ENCODE peak calls at places on chromosomes 3 and 15, in six cellular contexts. S is ovary; O is upper lobe of left lung; G is lower lobe of right lung; K is GM23338; M is CD8-positive, alpha-beta T cell. Z is an unnamed sample. For H3K4me1, the result is how much of the 10 kb centered on the place peaks cover.

GRCh38 chr3:18898911-18899310 is 249.4 kb upstream of the KCNH8 start:
- DNase-seq in S (no peak), O (no peak), G (no peak), K (no peak), M (no peak), Z (no peak)

GRCh38 chr15:28269097-28269496 is 52.9 kb downstream of the HERC2 start:
- DNase-seq in S (no peak), O (no peak), G (no peak), K (no peak), M (no peak), Z (peak)

GRCh38 chr3:196227629-196228493 is 11.5 kb downstream of the SLC51A start:
- DNase-seq in S (peak), O (no peak), G (no peak), K (peak), M (no peak), Z (no peak)

GRCh38 chr3:158775801-158776399 is 26.0 kb upstream of the MFSD1 start:
- DNase-seq in S (no peak), O (no peak), G (no peak), K (no peak), M (no peak), Z (no peak)

GRCh38 chr15:100559330-100559729 is 30.6 kb upstream of the CERS3 start:
- DNase-seq in S (no peak), O (no peak), G (no peak), K (no peak), M (no peak), Z (no peak)

GRCh38 chr3:9352917-9353823 is 9.7 kb upstream of the THUMPD3 start:
- DNase-seq in S (peak), O (peak), G (peak), K (peak), M (peak), Z (peak)

GRCh38 chr3:187188931-187189330 is 8.4 kb upstream of the RTP1 start:
- DNase-seq in S (no peak), O (no peak), G (no peak), K (no peak), M (no peak), Z (no peak)

GRCh38 chr3:132288357-132288756 is 28.9 kb upstream of the ACP3 start:
- DNase-seq in S (no peak), O (no peak), G (no peak), K (no peak), M (no peak), Z (no peak)

GRCh38 chr3:109643590-109643989 is 306.2 kb upstream of the DPPA4 start:
- DNase-seq in S (no peak), O (no peak), G (no peak), K (no peak), M (no peak), Z (no peak)

GRCh38 chr3:113574213-113574612 is 41.9 kb downstream of the SIDT1 start:
- DNase-seq in S (no peak), O (no peak), G (no peak), K (no peak), M (no peak), Z (no peak)

GRCh38 chr3:185823280-185824044 is 1.4 kb downstream of the IGF2BP2 start:
- DNase-seq in S (peak), O (peak), G (peak), K (peak), M (no peak), Z (peak)

GRCh38 chr3:58353722-58354553 is 21.2 kb downstream of the PXK start:
- DNase-seq in S (no peak), O (no peak), G (no peak), K (peak), M (peak), Z (no peak)

GRCh38 chr3:131083190-131083863 is 56.6 kb downstream of the NEK11 start:
- DNase-seq in S (peak), O (no peak), G (no peak), K (peak), M (no peak), Z (peak)

GRCh38 chr3:42014949-42015533 is 53.1 kb upstream of the ULK4 start:
- DNase-seq in S (peak), O (peak), G (peak), K (peak), M (no peak), Z (peak)

GRCh38 chr15:100393008-100393407 is 51.2 kb upstream of the ADAMTS17 start:
- DNase-seq in S (no peak), O (no peak), G (no peak), K (no peak), M (no peak), Z (no peak)

GRCh38 chr3:149000207-149000745 is 8.9 kb downstream of the GYG1 start:
- DNase-seq in S (no peak), O (no peak), G (no peak), K (no peak), M (no peak), Z (no peak)

GRCh38 chr3:121809249-121809648 is 25.6 kb downstream of the IQCB1 start:
- DNase-seq in S (no peak), O (no peak), G (no peak), K (no peak), M (no peak), Z (no peak)

GRCh38 chr3:155154255-155154654 is 74.1 kb downstream of the MME start:
- DNase-seq in S (no peak), O (no peak), G (no peak), K (no peak), M (no peak), Z (no peak)

GRCh38 chr3:32239638-32240550 is 1.4 kb downstream of the CMTM8 start:
- DNase-seq in S (no peak), O (peak), G (no peak), K (peak), M (peak), Z (no peak)

GRCh38 chr3:111072016-111072891 is 638 bp downstream of the NECTIN3 start:
- DNase-seq in S (peak), O (peak), G (peak), K (peak), M (peak), Z (peak)

GRCh38 chr3:58051196-58051595 is 43.0 kb downstream of the FLNB start:
- DNase-seq in S (peak), O (peak), G (peak), K (no peak), M (no peak), Z (no peak)

GRCh38 chr15:68817304-68818087 is 3.2 kb downstream of the ANP32A start:
- DNase-seq in S (peak), O (peak), G (peak), K (peak), M (peak), Z (peak)

DNA sequence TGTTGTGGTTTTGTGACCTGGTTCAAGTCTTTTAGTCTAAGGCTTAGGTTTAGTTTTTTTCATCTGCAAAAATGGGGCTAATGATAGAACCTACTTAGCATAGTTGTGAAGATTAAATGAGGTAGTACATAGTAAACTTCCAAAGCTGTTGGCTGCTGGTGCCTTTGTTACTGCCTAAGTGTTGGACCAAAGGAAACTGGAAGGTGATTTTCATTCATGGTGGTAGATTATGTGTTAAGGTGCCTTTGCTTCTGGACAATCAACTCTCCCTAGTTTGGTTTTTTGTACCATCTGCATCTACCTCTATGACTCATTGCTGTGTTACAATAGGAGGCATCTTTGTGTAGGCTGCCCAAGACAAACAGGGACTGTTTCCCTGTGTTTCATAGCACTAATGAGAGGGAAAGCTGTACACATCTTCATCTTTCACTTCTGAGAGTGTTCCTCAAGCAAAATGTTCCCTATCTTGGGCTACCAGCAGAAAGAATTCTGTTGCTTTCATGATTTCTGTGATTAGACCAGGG is 3.2 kb downstream of the MAP2K1 start:
- DNase-seq in S (no peak), O (no peak), G (no peak), K (no peak), M (no peak), Z (no peak)
- H3K27ac ChIP-seq in S (no peak), O (no peak), G (no peak), K (no peak), M (peak), Z (no peak)

GRCh38 chr3:125433091-125433534 is 58.0 kb upstream of the ZNF148 start:
- DNase-seq in S (no peak), O (no peak), G (no peak), K (no peak), M (no peak), Z (no peak)

GRCh38 chr3:125435231-125435630 is 60.1 kb upstream of the ZNF148 start:
- DNase-seq in S (no peak), O (no peak), G (no peak), K (no peak), M (no peak), Z (no peak)

GRCh38 chr3:125434582-125435011 is 59.5 kb upstream of the ZNF148 start:
- DNase-seq in S (no peak), O (no peak), G (no peak), K (no peak), M (no peak), Z (no peak)

GRCh38 chr3:125431912-125432587 is 56.9 kb upstream of the ZNF148 start:
- DNase-seq in S (no peak), O (no peak), G (no peak), K (no peak), M (no peak), Z (no peak)

GRCh38 chr3:125433611-125434041 is 58.5 kb upstream of the ZNF148 start:
- DNase-seq in S (no peak), O (no peak), G (no peak), K (no peak), M (no peak), Z (no peak)
- H3K4me1 ChIP-seq in S (under half), O (under half), G (under half), K (under half), M (under half), Z (under half)

GRCh38 chr3:100941451-100941850 is 51.8 kb downstream of the ABI3BP start:
- DNase-seq in S (no peak), O (no peak), G (no peak), K (no peak), M (no peak), Z (no peak)
- H3K27ac ChIP-seq in S (no peak), O (no peak), G (no peak), K (no peak), M (no peak), Z (no peak)

DNA sequence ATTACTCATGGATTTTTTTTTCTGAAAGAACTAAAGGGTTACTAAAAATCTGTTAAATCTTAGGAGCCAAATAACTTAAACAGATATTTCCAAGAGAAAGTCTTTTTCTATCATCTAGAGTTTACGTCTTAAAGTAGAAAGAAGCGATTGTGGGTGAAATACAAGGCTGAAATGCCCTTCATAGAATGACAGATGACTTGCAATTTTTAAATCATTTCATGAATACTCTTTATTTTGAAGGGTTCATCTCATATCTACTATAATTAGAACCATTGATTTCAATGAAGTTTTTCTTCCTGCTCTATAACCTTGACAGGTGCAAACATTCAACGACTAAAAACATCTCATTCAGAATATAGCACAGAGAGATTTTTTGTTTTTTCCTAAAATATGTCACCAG is 217.0 kb downstream of the GABRB3 start:
- DNase-seq in S (no peak), O (no peak), G (no peak), K (no peak), M (no peak), Z (no peak)
- H3K4me1 ChIP-seq in S (under half), O (under half), G (under half), K (under half), M (under half), Z (under half)

GRCh38 chr3:102037791-102038190 is 188.5 kb downstream of the NFKBIZ start:
- DNase-seq in S (no peak), O (no peak), G (no peak), K (no peak), M (no peak), Z (no peak)
- H3K27ac ChIP-seq in S (no peak), O (no peak), G (no peak), K (no peak), M (no peak), Z (no peak)

DNA sequence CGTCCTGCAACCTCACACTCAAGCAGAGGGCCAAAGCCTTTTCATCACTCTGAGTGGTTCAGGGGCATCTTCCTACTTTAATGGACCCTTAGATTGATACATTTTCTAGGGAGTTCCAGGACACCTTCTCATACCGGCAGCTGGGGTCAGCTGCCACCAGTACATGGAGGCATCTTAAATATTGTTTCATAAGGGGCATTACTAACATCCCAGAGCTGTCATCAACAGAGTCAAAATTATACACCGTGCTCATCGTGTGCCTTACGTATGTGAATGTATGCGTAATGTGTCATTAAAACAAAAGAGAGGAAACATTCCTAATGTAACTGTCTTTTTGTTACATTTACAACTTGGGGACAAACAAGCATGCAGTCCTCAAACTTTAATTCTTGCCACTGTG is 57.9 kb downstream of the ARNT2 start:
- DNase-seq in S (no peak), O (no peak), G (no peak), K (no peak), M (no peak), Z (no peak)
- H3K4me1 ChIP-seq in S (under half), O (under half), G (under half), K (under half), M (under half), Z (under half)

GRCh38 chr3:35448681-35449080 is 190.6 kb upstream of the ARPP21 start:
- DNase-seq in S (no peak), O (no peak), G (no peak), K (no peak), M (no peak), Z (no peak)

GRCh38 chr3:35446896-35447295 is 192.4 kb upstream of the ARPP21 start:
- DNase-seq in S (no peak), O (no peak), G (no peak), K (no peak), M (no peak), Z (no peak)

DNA sequence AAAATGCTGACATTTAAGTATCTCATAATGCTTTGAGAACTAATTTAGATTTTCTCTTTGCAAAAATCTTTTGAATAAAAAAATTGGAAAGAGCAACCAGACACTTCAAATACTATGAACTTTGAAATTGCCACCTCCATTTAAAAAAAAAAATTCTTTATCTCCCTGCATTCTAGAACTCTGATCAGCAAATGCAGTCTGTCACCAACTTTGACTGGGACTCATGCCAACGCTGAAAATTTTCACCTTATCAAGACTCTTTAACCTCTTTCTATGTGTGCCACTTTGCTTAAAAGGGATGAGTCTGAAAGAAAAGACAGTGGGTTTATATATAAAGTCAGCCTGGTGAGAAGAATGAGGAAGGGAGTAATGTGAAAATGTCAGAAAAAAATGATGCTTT is 191.2 kb upstream of the ARPP21 start:
- DNase-seq in S (no peak), O (no peak), G (no peak), K (no peak), M (no peak), Z (no peak)
- H3K27ac ChIP-seq in S (no peak), O (no peak), G (no peak), K (no peak), M (no peak), Z (no peak)

Z was measured in right cardiac atrium.